ENCODE peak calls at places on chromosomes 6 and 20, in six cellular contexts. B is adrenal gland, J is body of pancreas, T is GM12878, I is stomach, Y is ovary. L is an unnamed sample.

GRCh38 chr20:5085380-5085779 is 34.4 kb downstream of the PCNA start:
- DNase-seq in B (no peak), J (no peak), T (no peak), I (peak), Y (no peak), L (no peak)

GRCh38 chr6:1884313-1884712 is 274.6 kb downstream of the FOXC1 start:
- DNase-seq in B (no peak), J (no peak), T (no peak), I (no peak), Y (no peak), L (no peak)

GRCh38 chr6:125251516-125252229 is 50.1 kb downstream of the HDDC2 start:
- DNase-seq in B (no peak), J (no peak), T (no peak), I (no peak), Y (no peak), L (peak)

GRCh38 chr6:81002126-81002525 is 750.4 kb downstream of the TENT5A start:
- DNase-seq in B (no peak), J (no peak), T (no peak), I (no peak), Y (no peak), L (no peak)

GRCh38 chr6:26115226-26115625 is 28.0 kb downstream of the HFE start:
- DNase-seq in B (no peak), J (no peak), T (no peak), I (no peak), Y (no peak), L (no peak)

GRCh38 chr20:33863440-33864323 is 52.5 kb downstream of the CHMP4B start:
- DNase-seq in B (no peak), J (no peak), T (no peak), I (no peak), Y (no peak), L (no peak)

GRCh38 chr6:145761584-145761983 is 26.3 kb upstream of the EPM2A start:
- DNase-seq in B (no peak), J (no peak), T (no peak), I (no peak), Y (no peak), L (no peak)

GRCh38 chr20:45254867-45255266 is 503 bp upstream of the SLPI start:
- DNase-seq in B (no peak), J (no peak), T (no peak), I (no peak), Y (no peak), L (no peak)

GRCh38 chr6:149600508-149600907 is 34.3 kb downstream of the GINM1 start:
- DNase-seq in B (no peak), J (no peak), T (no peak), I (no peak), Y (no peak), L (no peak)

GRCh38 chr20:4026093-4026601 is 10.8 kb upstream of the RNF24 start:
- DNase-seq in B (no peak), J (no peak), T (no peak), I (no peak), Y (no peak), L (peak)

GRCh38 chr6:38755207-38755606 is 40.1 kb downstream of the DNAH8 start:
- DNase-seq in B (no peak), J (no peak), T (no peak), I (no peak), Y (no peak), L (no peak)

GRCh38 chr6:5416250-5416649 is 154.9 kb downstream of the FARS2 start:
- DNase-seq in B (no peak), J (no peak), T (no peak), I (no peak), Y (no peak), L (no peak)

GRCh38 chr6:82040405-82041221 is 206.9 kb downstream of the IBTK start:
- DNase-seq in B (peak), J (peak), T (peak), I (no peak), Y (peak), L (peak)

GRCh38 chr20:63024573-63025392 is 18.0 kb upstream of the BHLHE23 start:
- DNase-seq in B (no peak), J (no peak), T (no peak), I (no peak), Y (no peak), L (no peak)

GRCh38 chr20:61236677-61237076 is 15.4 kb upstream of the CDH4 start:
- DNase-seq in B (no peak), J (no peak), T (no peak), I (no peak), Y (no peak), L (no peak)

GRCh38 chr6:34305982-34306702 is 57.3 kb upstream of the SMIM29 start:
- DNase-seq in B (no peak), J (no peak), T (no peak), I (peak), Y (peak), L (peak)

GRCh38 chr6:125957845-125958244 is 1.3 kb downstream of the HINT3 start:
- DNase-seq in B (no peak), J (no peak), T (no peak), I (no peak), Y (no peak), L (no peak)

GRCh38 chr6:134455319-134455718 is 137.4 kb upstream of the SGK1 start:
- DNase-seq in B (no peak), J (no peak), T (no peak), I (no peak), Y (no peak), L (no peak)

GRCh38 chr20:11431613-11432012 is 486.1 kb upstream of the BTBD3 start:
- DNase-seq in B (no peak), J (no peak), T (no peak), I (no peak), Y (no peak), L (no peak)

GRCh38 chr20:63042448-63043071 is 35.8 kb upstream of the BHLHE23 start:
- DNase-seq in B (no peak), J (no peak), T (peak), I (no peak), Y (no peak), L (no peak)

GRCh38 chr6:161244725-161245124 is 29.1 kb downstream of the AGPAT4 start:
- DNase-seq in B (no peak), J (no peak), T (no peak), I (no peak), Y (no peak), L (no peak)

GRCh38 chr20:46814366-46815232 is 80.0 kb upstream of the EYA2 start:
- DNase-seq in B (no peak), J (no peak), T (no peak), I (peak), Y (no peak), L (no peak)

GRCh38 chr20:58553841-58554240 is 38.6 kb upstream of the APCDD1L start:
- DNase-seq in B (peak), J (no peak), T (no peak), I (no peak), Y (peak), L (no peak)

GRCh38 chr20:24718696-24719095 is 230.4 kb upstream of the CST7 start:
- DNase-seq in B (no peak), J (no peak), T (no peak), I (no peak), Y (no peak), L (no peak)

GRCh38 chr20:38601216-38602184 is at the start of gene ARHGAP40:
- DNase-seq in B (no peak), J (no peak), T (no peak), I (peak), Y (no peak), L (no peak)

GRCh38 chr20:24588047-24588635 is 118.7 kb downstream of the SYNDIG1 start:
- DNase-seq in B (no peak), J (no peak), T (no peak), I (no peak), Y (no peak), L (no peak)

GRCh38 chr6:28880894-28881780 is 42.6 kb downstream of the TRIM27 start:
- DNase-seq in B (peak), J (peak), T (no peak), I (peak), Y (peak), L (peak)

GRCh38 chr6:14231071-14231483 is 113.5 kb downstream of the CD83 start:
- DNase-seq in B (no peak), J (no peak), T (no peak), I (no peak), Y (no peak), L (peak)

GRCh38 chr20:59027746-59028320 is 4.3 kb downstream of the ATP5F1E start:
- DNase-seq in B (no peak), J (no peak), T (no peak), I (no peak), Y (no peak), L (no peak)

GRCh38 chr20:16518068-16518783 is 55.0 kb downstream of the KIF16B start:
- DNase-seq in B (no peak), J (peak), T (no peak), I (peak), Y (no peak), L (peak)

GRCh38 chr20:40275738-40276137 is 413.3 kb downstream of the MAFB start:
- DNase-seq in B (no peak), J (no peak), T (no peak), I (no peak), Y (no peak), L (no peak)

GRCh38 chr20:44166477-44166876 is 20.5 kb downstream of the JPH2 start:
- DNase-seq in B (no peak), J (no peak), T (no peak), I (no peak), Y (no peak), L (no peak)

GRCh38 chr6:165266236-165267025 is 43.0 kb downstream of the C6orf118 start:
- DNase-seq in B (no peak), J (no peak), T (no peak), I (no peak), Y (no peak), L (no peak)

GRCh38 chr6:27422651-27423332 is 34.2 kb downstream of the ZNF391 start:
- DNase-seq in B (no peak), J (no peak), T (no peak), I (no peak), Y (peak), L (no peak)

GRCh38 chr20:1178623-1179022 is 6.2 kb downstream of the TMEM74B start:
- DNase-seq in B (no peak), J (no peak), T (no peak), I (no peak), Y (no peak), L (no peak)
- TF ChIP-seq POLR2A in B (no peak), J (no peak), T (no peak), I (no peak), Y (no peak), L (no peak)

DNA sequence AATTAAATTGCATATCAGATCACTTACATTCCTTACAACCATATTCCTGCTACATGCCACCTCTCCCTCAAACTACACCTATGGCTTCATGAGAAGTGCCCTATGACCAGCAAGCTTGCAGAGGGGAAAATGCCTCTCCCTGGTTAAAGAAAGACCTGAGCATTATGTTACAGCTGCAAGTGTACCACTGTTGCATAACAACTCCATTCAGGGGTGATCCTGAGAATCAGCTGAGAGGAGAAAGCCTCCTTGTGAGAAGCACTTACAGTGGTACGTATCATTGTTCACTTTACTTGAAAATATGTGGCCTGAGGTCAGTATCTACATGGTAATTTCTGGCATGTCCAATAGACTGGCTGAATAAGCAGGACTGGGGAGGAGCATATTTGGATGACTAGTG is 19.9 kb downstream of the PDSS2 start:
- DNase-seq in B (no peak), J (no peak), T (no peak), I (no peak), Y (no peak), L (no peak)
- H3K4me3 ChIP-seq in B (no peak), J (no peak), T (no peak), I (no peak), Y (no peak), L (no peak)

GRCh38 chr6:52536424-52536916 is 40.4 kb downstream of the TRAM2 start:
- DNase-seq in B (no peak), J (no peak), T (peak), I (no peak), Y (no peak), L (no peak)
- TF ChIP-seq POLR2A in B (no peak), J (no peak), T (no peak), I (no peak), Y (no peak), L (no peak)

DNA sequence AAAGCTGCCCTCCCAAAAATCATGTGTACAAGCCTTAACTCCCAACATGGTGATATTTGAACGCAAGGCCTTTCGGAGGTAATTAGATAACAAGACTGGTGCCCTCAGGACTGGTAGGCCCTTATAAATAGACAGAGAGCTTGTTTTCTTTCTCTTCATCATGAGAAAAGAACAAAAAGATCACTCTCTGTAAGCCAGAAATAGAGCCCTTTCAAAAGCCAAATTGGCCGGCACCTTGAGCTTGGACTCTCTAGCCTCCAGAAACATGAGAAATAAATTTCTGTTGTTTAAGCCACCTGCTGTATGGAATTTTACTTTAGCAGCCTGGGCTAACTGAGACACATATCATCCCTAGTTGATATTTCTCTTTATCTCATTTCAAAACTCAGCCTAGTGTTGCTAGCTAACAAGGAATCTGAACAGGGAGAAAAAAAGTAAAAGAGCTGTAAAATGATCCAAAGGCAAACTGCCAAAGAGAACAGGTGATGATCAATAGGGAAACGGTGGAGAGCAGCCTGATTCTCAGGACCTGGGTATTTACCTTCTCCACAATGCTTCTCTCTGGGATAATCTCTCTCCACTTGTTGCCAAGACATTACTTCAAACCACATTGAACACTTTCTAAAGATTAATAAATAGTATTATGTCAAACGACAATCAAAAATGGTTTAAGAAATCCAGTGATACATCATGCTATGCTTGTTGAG is 6.1 kb downstream of the COL21A1 start:
- DNase-seq in B (no peak), J (no peak), T (no peak), I (no peak), Y (no peak), L (no peak)
- H3K4me3 ChIP-seq in B (no peak), J (no peak), T (no peak), I (no peak), Y (no peak), L (no peak)

GRCh38 chr6:106899697-106900096 is 74.8 kb downstream of the CD24 start:
- DNase-seq in B (no peak), J (no peak), T (no peak), I (no peak), Y (no peak), L (no peak)
- TF ChIP-seq POLR2A in B (no peak), J (no peak), T (no peak), I (no peak), Y (no peak), L (no peak)

DNA sequence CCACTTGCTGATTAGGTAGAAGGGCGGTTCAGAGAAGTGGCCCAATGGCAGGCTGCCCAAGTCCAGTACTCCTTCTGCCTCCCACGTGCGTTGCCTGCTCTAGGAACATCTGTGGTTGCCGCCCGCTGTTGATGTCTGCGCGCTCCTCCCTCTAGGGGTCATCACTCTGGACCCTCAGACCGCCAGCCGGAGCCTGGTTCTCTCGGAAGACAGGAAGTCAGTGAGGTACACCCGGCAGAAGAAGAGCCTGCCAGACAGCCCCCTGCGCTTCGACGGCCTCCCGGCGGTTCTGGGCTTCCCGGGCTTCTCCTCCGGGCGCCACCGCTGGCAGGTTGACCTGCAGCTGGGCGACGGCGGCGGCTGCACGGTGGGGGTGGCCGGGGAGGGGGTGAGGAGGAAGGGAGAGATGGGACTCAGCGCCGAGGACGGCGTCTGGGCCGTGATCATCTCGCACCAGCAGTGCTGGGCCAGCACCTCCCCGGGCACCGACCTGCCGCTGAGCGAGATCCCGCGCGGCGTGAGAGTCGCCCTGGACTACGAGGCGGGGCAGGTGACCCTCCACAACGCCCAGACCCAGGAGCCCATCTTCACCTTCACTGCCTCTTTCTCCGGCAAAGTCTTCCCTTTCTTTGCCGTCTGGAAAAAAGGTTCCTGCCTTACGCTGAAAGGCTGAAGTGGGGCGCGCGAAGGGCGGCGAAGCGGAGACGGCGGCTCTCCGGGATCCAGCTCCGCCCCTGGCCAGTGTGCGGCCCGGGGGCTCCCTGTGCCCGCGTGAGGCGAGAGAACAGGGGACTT is 8.5 kb downstream of the TRIM15 start:
- DNase-seq in B (no peak), J (no peak), T (no peak), I (no peak), Y (no peak), L (peak)
- H3K4me3 ChIP-seq in B (no peak), J (no peak), T (no peak), I (peak), Y (no peak), L (no peak)

GRCh38 chr6:43667245-43668150 is 20.1 kb downstream of the MRPS18A start:
- DNase-seq in B (peak), J (peak), T (no peak), I (peak), Y (peak), L (peak)

GRCh38 chr6:43666181-43666920 is 21.2 kb downstream of the MRPS18A start:
- DNase-seq in B (no peak), J (no peak), T (no peak), I (no peak), Y (no peak), L (no peak)

GRCh38 chr6:43669922-43670622 is 17.5 kb downstream of the MRPS18A start:
- DNase-seq in B (no peak), J (no peak), T (no peak), I (no peak), Y (no peak), L (no peak)

GRCh38 chr6:43669050-43669921 is 18.3 kb downstream of the MRPS18A start:
- DNase-seq in B (peak), J (no peak), T (no peak), I (peak), Y (peak), L (peak)

GRCh38 chr6:43668151-43669028 is 19.2 kb downstream of the MRPS18A start:
- DNase-seq in B (peak), J (peak), T (peak), I (peak), Y (peak), L (peak)
- TF ChIP-seq POLR2A in B (no peak), J (no peak), T (peak), I (no peak), Y (no peak), L (peak)

GRCh38 chr6:44561062-44561591 is 173.6 kb downstream of the CDC5L start:
- DNase-seq in B (no peak), J (no peak), T (no peak), I (no peak), Y (no peak), L (no peak)
- H3K4me3 ChIP-seq in B (no peak), J (no peak), T (no peak), I (no peak), Y (no peak), L (no peak)

GRCh38 chr20:57027752-57028151 is 238.7 kb downstream of the BMP7 start:
- DNase-seq in B (no peak), J (no peak), T (no peak), I (no peak), Y (no peak), L (no peak)
- TF ChIP-seq POLR2A in B (no peak), J (no peak), T (no peak), I (no peak), Y (no peak), L (no peak)